ENCODE peak calls at places on chromosomes 2 and 18, in nine cellular contexts. D is uterus; P is transverse colon; Q is Karpas-422; T is SJSA1; M is Panc1; Z is mucosa of descending colon; W is right lobe of liver; A is CD4-positive, alpha-beta memory T cell. U is an unnamed sample. For H3K36me3, the result is how much of the 10 kb centered on the place peaks cover.

GRCh38 chr2:43736637-43737036 is 37.2 kb upstream of the DYNC2LI1 start:
- DNase-seq in D (no peak), P (no peak), Q (no peak), T (no peak), M (no peak), Z (no peak), W (no peak), A (no peak), U (no peak)

GRCh38 chr2:8630676-8631464 is 51.0 kb upstream of the ID2 start:
- DNase-seq in D (no peak), P (no peak), Q (no peak), T (no peak), M (no peak), Z (no peak), W (no peak), A (no peak), U (no peak)

GRCh38 chr2:217935901-217936684 is 66.7 kb downstream of the TNS1 start:
- DNase-seq in D (no peak), P (no peak), Q (no peak), T (no peak), M (no peak), Z (peak), W (no peak), A (no peak), U (no peak)

GRCh38 chr2:2938481-2938880 is 439.1 kb downstream of the EIPR1 start:
- DNase-seq in D (no peak), P (no peak), Q (no peak), T (no peak), M (no peak), Z (no peak), W (no peak), A (no peak), U (no peak)

GRCh38 chr2:136072616-136073015 is 45.3 kb downstream of the CXCR4 start:
- DNase-seq in D (no peak), P (no peak), Q (peak), T (no peak), M (no peak), Z (no peak), W (no peak), A (no peak), U (no peak)

GRCh38 chr2:75525434-75526308 is 35.1 kb downstream of the EVA1A start:
- DNase-seq in D (no peak), P (no peak), Q (no peak), T (no peak), M (no peak), Z (no peak), W (no peak), A (no peak), U (no peak)

GRCh38 chr2:226794077-226794670 is 5.4 kb downstream of the IRS1 start:
- DNase-seq in D (peak), P (no peak), Q (no peak), T (no peak), M (no peak), Z (no peak), W (no peak), A (no peak), U (no peak)

GRCh38 chr2:9613291-9613690 is 17.5 kb downstream of the YWHAQ start:
- DNase-seq in D (no peak), P (no peak), Q (no peak), T (no peak), M (no peak), Z (no peak), W (no peak), A (no peak), U (no peak)

GRCh38 chr2:198178766-198179165 is 374.4 kb downstream of the PLCL1 start:
- DNase-seq in D (no peak), P (no peak), Q (no peak), T (no peak), M (no peak), Z (no peak), W (no peak), A (no peak), U (no peak)

GRCh38 chr2:149731112-149731511 is 143.5 kb upstream of the MMADHC start:
- DNase-seq in D (no peak), P (no peak), Q (no peak), T (no peak), M (no peak), Z (no peak), W (no peak), A (no peak), U (no peak)

GRCh38 chr2:197461073-197461472 is 7.7 kb downstream of the COQ10B start:
- DNase-seq in D (no peak), P (no peak), Q (no peak), T (no peak), M (no peak), Z (no peak), W (no peak), A (no peak), U (no peak)

GRCh38 chr2:191786694-191787093 is 60.2 kb downstream of the CAVIN2 start:
- DNase-seq in D (no peak), P (no peak), Q (no peak), T (no peak), M (no peak), Z (no peak), W (no peak), A (no peak), U (no peak)

GRCh38 chr2:220510668-220511067 is 883.2 kb downstream of the SLC4A3 start:
- DNase-seq in D (no peak), P (no peak), Q (no peak), T (no peak), M (no peak), Z (no peak), W (no peak), A (no peak), U (no peak)

GRCh38 chr2:152336103-152336853 is 1.3 kb downstream of the FMNL2 start:
- DNase-seq in D (peak), P (peak), Q (no peak), T (peak), M (no peak), Z (peak), W (peak), A (no peak), U (no peak)

GRCh38 chr2:38733300-38733971 is 17.7 kb downstream of the SRSF7 start:
- DNase-seq in D (peak), P (no peak), Q (no peak), T (no peak), M (no peak), Z (no peak), W (peak), A (no peak), U (no peak)

DNA sequence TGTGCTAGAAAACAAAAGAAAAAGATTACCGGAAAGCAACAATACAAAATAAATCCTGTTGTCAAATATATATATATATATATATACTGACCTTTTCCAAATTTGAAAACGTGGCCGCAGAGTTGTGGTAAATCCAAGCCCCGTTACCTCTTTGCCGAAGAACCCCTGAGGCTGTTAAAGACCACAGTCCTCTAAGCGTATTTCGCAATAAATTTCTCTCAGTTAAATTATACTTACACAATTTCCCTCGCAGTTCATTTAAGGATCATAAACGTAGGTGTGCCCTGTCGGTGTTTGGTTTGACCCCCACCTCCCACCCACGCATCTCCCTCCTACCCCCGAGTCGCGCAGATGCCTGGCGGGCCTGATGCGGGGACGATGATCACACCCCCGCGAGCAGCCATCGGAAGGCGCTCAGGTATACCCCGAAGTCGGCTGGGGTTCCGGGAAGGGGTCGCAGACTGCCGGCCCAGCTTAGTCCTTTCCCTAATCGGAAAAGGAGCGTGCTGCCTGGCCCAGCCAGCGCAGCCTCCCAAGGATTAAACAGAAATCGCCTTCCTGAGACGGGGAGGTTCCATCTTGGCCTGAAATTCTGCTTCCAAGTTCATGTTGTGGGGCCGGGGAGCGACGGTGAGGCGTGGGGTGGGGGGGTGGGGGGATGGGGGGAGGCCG is 2.9 kb upstream of the MEIS1 start:
- DNase-seq in D (peak), P (no peak), Q (no peak), T (no peak), M (no peak), Z (peak), W (no peak), A (no peak), U (no peak)
- H3K4me3 ChIP-seq in D (peak), P (no peak), Q (no peak), T (no peak), M (no peak), Z (no peak), W (no peak), A (no peak), U (no peak)

DNA sequence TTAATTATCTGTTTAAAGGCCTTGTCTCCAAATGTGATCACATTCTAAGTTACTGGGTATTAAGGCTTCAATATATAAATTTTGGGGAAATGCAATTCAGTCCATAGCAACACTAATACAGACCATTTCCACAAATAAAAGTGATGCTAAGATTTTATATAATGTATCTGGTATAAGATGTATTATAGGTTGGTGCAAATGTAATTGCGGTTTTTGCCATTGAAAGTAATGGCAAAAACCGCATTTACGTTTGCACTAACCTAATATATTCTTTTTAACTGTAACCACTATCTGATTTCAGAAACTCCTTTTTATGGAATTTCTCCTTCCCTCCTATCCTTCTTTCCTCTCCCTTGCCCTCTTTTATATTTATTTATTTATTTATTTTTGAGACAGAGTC is 1020.6 kb downstream of the BCL11A start:
- DNase-seq in D (no peak), P (no peak), Q (no peak), T (no peak), M (no peak), Z (no peak), W (no peak), A (no peak), U (no peak)
- H3K36me3 ChIP-seq in D (under half), P (under half), Q (under half), T (under half), M (under half), Z (under half), W (under half), A (under half), U (under half)

GRCh38 chr2:126446106-126446695 is 209.8 kb upstream of the GYPC start:
- DNase-seq in D (no peak), P (no peak), Q (no peak), T (no peak), M (no peak), Z (no peak), W (no peak), A (no peak), U (no peak)

GRCh38 chr2:126449677-126450076 is 206.3 kb upstream of the GYPC start:
- DNase-seq in D (no peak), P (no peak), Q (no peak), T (no peak), M (no peak), Z (no peak), W (no peak), A (no peak), U (no peak)

GRCh38 chr2:126444511-126444910 is 211.4 kb upstream of the GYPC start:
- DNase-seq in D (no peak), P (no peak), Q (no peak), T (no peak), M (no peak), Z (no peak), W (no peak), A (no peak), U (no peak)

GRCh38 chr2:126448611-126449010 is 207.3 kb upstream of the GYPC start:
- DNase-seq in D (no peak), P (no peak), Q (no peak), T (no peak), M (no peak), Z (no peak), W (no peak), A (no peak), U (no peak)
- H3K4me3 ChIP-seq in D (no peak), P (no peak), Q (peak), T (no peak), M (no peak), Z (no peak), W (no peak), A (no peak), U (no peak)

DNA sequence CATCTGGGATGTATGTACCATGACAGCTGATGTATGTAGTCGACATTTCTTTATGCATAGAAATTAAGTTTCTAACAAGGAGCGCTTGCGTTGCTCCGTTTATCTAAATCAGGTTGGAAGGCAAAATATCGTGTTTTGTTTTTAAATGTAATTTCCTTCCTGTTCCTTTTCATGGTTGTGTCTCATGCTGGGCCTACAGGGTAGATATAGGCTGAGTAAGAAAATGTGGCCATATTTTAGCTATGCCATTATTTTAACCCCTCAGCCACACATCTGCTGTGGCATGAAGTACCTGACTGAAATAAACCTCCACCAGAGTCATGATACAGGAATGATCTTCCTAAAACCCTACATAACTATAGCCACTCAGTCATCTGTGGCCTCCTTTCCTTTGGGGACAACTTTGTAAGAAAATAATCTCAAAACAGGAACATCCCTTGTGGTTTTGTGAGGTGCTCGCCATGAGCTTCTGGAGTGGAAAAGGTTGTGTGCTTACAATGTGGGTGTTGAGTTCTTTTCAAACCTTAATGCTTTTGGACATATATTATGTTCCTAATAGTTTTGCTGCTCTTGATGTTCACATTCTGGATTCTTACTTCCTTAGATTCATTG is 214.3 kb downstream of the FAM210A start:
- DNase-seq in D (no peak), P (no peak), Q (no peak), T (no peak), M (no peak), Z (no peak), W (no peak), A (no peak), U (no peak)
- H3K36me3 ChIP-seq in D (under half), P (under half), Q (under half), T (under half), M (under half), Z (under half), W (under half), A (under half), U (under half)

GRCh38 chr2:27282892-27283291 is 663 bp downstream of the TRIM54 start:
- DNase-seq in D (no peak), P (no peak), Q (no peak), T (no peak), M (no peak), Z (no peak), W (no peak), A (no peak), U (no peak)
- H3K4me3 ChIP-seq in D (no peak), P (no peak), Q (no peak), T (no peak), M (no peak), Z (no peak), W (no peak), A (no peak), U (no peak)

DNA sequence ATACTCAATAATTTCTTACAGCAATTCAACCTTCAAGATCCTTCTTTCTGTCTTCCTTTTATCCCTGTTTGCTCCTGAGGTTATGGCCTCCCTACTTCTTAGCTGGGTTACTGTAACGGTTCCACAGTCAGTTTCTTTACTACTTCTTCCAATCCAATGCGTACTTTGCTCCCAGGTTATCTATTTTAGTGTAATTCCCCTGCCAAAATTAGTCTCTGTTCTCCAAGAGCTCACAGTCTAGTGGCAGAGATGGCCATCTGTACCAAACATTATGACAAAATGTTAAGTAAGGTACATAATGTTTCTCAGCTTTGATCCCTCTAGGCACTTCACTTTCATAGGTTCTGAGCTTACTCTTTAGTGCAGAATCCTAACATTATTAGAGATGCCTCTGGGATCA is 85.0 kb upstream of the WDSUB1 start:
- DNase-seq in D (no peak), P (no peak), Q (no peak), T (no peak), M (no peak), Z (no peak), W (no peak), A (no peak), U (no peak)
- H3K36me3 ChIP-seq in D (under half), P (under half), Q (under half), T (under half), M (under half), Z (under half), W (under half), A (under half), U (under half)

GRCh38 chr2:170922683-170923494 is 6.2 kb upstream of the GORASP2 start:
- DNase-seq in D (no peak), P (no peak), Q (no peak), T (no peak), M (no peak), Z (no peak), W (no peak), A (no peak), U (no peak)

GRCh38 chr2:170923799-170924198 is 5.3 kb upstream of the GORASP2 start:
- DNase-seq in D (no peak), P (no peak), Q (no peak), T (no peak), M (no peak), Z (no peak), W (no peak), A (no peak), U (no peak)

GRCh38 chr2:170917219-170917851 is 11.7 kb upstream of the GORASP2 start:
- DNase-seq in D (no peak), P (no peak), Q (no peak), T (no peak), M (no peak), Z (no peak), W (no peak), A (no peak), U (no peak)

DNA sequence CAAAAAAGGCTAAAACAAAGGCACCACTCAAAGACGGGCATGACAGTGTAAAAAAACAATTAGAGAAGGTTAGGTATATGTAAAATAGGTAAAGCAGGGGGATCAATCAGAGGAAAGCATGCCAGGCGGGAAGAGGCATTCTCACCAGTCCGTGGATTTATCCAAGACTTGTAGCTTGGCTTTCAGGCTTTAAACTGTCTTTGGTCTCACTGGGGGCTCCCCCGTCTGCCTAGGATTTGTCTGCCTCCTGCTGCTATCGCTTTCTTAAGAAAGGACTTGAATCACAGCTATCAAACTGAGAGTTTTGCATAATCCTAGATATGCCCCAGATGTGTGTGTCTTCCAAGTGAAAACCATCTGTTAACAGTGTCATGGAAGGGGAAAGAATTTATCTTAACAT is 11.1 kb upstream of the GORASP2 start:
- DNase-seq in D (no peak), P (no peak), Q (no peak), T (no peak), M (no peak), Z (no peak), W (no peak), A (no peak), U (no peak)
- H3K4me3 ChIP-seq in D (no peak), P (no peak), Q (no peak), T (no peak), M (no peak), Z (no peak), W (no peak), A (no peak), U (no peak)

DNA sequence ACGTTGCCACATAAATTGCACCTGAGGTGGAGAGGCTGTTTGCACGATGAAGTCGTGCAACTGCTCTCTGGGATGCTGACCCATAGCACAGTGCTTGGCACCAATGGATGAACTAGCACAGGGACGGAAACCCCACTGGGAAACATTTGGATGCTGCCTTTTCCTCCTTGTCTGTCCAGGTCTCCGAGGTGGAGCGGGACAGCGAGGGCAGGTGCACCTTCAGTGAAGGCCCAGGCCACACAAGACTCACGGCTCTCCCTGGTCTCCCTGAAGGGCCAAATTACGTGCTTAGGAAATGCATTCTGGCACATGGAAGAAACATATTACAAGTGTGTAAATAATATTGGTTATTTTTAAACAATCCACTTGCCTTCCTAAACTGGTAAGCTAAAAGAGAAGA is 70.3 kb downstream of the TPO start:
- DNase-seq in D (no peak), P (no peak), Q (no peak), T (no peak), M (no peak), Z (no peak), W (no peak), A (no peak), U (no peak)
- H3K36me3 ChIP-seq in D (under half), P (under half), Q (under half), T (under half), M (under half), Z (under half), W (under half), A (under half), U (under half)

DNA sequence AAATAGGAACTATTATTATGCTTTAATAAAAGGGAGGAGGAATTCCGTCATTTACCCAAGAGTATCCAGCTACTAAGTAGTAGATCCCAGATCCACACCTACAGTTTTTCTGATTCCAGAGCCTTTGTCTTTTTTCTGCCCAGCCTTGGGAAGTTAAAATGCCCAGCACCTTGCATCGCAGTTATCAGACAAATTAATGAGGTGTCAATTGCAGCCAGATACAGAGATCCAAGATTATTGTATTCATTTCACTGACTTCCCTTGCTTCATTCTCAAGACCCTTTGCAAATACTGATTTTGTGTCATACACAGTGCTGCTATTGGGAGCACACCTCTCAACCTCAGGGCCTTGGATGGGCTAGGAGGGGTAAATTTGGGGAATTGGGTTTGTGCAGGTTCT is 1.1 kb downstream of the IL18R1 start:
- DNase-seq in D (no peak), P (no peak), Q (no peak), T (no peak), M (no peak), Z (no peak), W (no peak), A (no peak), U (no peak)
- H3K4me3 ChIP-seq in D (no peak), P (no peak), Q (no peak), T (no peak), M (no peak), Z (no peak), W (peak), A (peak), U (peak)

U was measured in naive thymus-derived CD4-positive, alpha-beta T cell.